ENCODE peak calls at places on chromosomes 16 and 17, in seven cellular contexts. C is adrenal gland, G is dorsolateral prefrontal cortex, S is foreskin fibroblast, U is AG09319, N is spleen, O is omental fat pad. H is an unnamed sample.
A peak's percentile ranks its signal among the peaks of the same experiment; 100 is the strongest.

GRCh38 chr16:28063611-28064061 is at the start of gene GSG1L:
- DNase-seq in C (no peak), G (no peak), S (no peak), U (no peak), N (peak; percentile 59), O (no peak), H (peak; percentile 26)

GRCh38 chr16:78137782-78138616 is 38.5 kb downstream of the WWOX start:
- DNase-seq in C (no peak), G (no peak), S (no peak), U (no peak), N (no peak), O (no peak), H (no peak)

GRCh38 chr16:9297437-9298113 is 206.1 kb downstream of the HAPSTR1 start:
- DNase-seq in C (peak; percentile 60), G (no peak), S (no peak), U (no peak), N (no peak), O (no peak), H (peak; percentile 53)

GRCh38 chr17:67289174-67289876 is 44.3 kb upstream of the HELZ start:
- DNase-seq in C (peak; percentile 85), G (peak; percentile 75), S (peak; percentile 72), U (peak; percentile 29), N (peak; percentile 84), O (no peak), H (no peak)

GRCh38 chr16:22099256-22099975 is 7.1 kb downstream of the VWA3A start:
- DNase-seq in C (no peak), G (no peak), S (no peak), U (no peak), N (no peak), O (no peak), H (no peak)

GRCh38 chr17:4934173-4934979 is 2.3 kb downstream of the GP1BA start:
- DNase-seq in C (no peak), G (peak; percentile 26), S (peak; percentile 68), U (no peak), N (no peak), O (no peak), H (peak; percentile 67)

GRCh38 chr16:24850289-24850931 is 4.6 kb downstream of the SLC5A11 start:
- DNase-seq in C (no peak), G (no peak), S (peak; percentile 64), U (no peak), N (no peak), O (no peak), H (peak; percentile 29)

GRCh38 chr16:68528686-68529379 is 10.3 kb upstream of the ZFP90 start:
- DNase-seq in C (peak; percentile 82), G (peak; percentile 89), S (peak; percentile 92), U (peak; percentile 48), N (peak; percentile 96), O (peak; percentile 58), H (peak; percentile 91)

GRCh38 chr16:75957870-75958269 is 231.6 kb upstream of the CPHXL start:
- DNase-seq in C (no peak), G (no peak), S (no peak), U (no peak), N (no peak), O (no peak), H (no peak)

GRCh38 chr17:82014971-82015310 is 7.7 kb downstream of the CENPX start:
- DNase-seq in C (no peak), G (no peak), S (no peak), U (no peak), N (no peak), O (no peak), H (no peak)

GRCh38 chr16:57258226-57258909 is 13.3 kb downstream of the ARL2BP start:
- DNase-seq in C (no peak), G (no peak), S (no peak), U (no peak), N (peak; percentile 54), O (peak; percentile 16), H (no peak)

GRCh38 chr17:69012895-69013805 is 47.6 kb downstream of the ABCA9 start:
- DNase-seq in C (no peak), G (no peak), S (peak; percentile 69), U (no peak), N (no peak), O (no peak), H (no peak)

GRCh38 chr16:10970065-10970464 is 25.7 kb downstream of the CLEC16A start:
- DNase-seq in C (no peak), G (no peak), S (no peak), U (no peak), N (no peak), O (no peak), H (no peak)

GRCh38 chr16:53960954-53961616 is 257.1 kb downstream of the FTO start:
- DNase-seq in C (no peak), G (no peak), S (no peak), U (no peak), N (no peak), O (no peak), H (no peak)

GRCh38 chr16:17304124-17304813 is 166.5 kb downstream of the XYLT1 start:
- DNase-seq in C (no peak), G (no peak), S (no peak), U (no peak), N (no peak), O (no peak), H (peak; percentile 72)

GRCh38 chr16:24873028-24873427 is 27.3 kb downstream of the SLC5A11 start:
- DNase-seq in C (no peak), G (no peak), S (no peak), U (no peak), N (no peak), O (no peak), H (no peak)

GRCh38 chr16:85137323-85138072 is 25.2 kb upstream of the CIBAR2 start:
- DNase-seq in C (peak; percentile 98), G (peak; percentile 60), S (peak; percentile 98), U (peak; percentile 88), N (peak; percentile 92), O (peak; percentile 75), H (peak; percentile 71)

GRCh38 chr17:43878260-43879082 is 28.9 kb downstream of the MPP2 start:
- DNase-seq in C (peak; percentile 86), G (peak; percentile 76), S (peak; percentile 94), U (peak; percentile 79), N (peak; percentile 90), O (peak; percentile 70), H (peak; percentile 93)

GRCh38 chr17:73650147-73650546 is 5.9 kb upstream of the SDK2 start:
- DNase-seq in C (no peak), G (no peak), S (no peak), U (no peak), N (no peak), O (no peak), H (no peak)
- TF ChIP-seq CTCF in C (peak; percentile 17), G (peak; percentile 58), S (no peak), U (no peak), N (peak; percentile 16), O (no peak), H (no peak)

GRCh38 chr17:54967621-54968258 is 714 bp downstream of the COX11 start:
- DNase-seq in C (no peak), G (no peak), S (peak; percentile 72), U (no peak), N (no peak), O (no peak), H (peak; percentile 23)
- TF ChIP-seq CTCF in C (no peak), G (no peak), S (peak; percentile 57), U (peak; percentile 48), N (no peak), O (no peak), H (no peak)

DNA sequence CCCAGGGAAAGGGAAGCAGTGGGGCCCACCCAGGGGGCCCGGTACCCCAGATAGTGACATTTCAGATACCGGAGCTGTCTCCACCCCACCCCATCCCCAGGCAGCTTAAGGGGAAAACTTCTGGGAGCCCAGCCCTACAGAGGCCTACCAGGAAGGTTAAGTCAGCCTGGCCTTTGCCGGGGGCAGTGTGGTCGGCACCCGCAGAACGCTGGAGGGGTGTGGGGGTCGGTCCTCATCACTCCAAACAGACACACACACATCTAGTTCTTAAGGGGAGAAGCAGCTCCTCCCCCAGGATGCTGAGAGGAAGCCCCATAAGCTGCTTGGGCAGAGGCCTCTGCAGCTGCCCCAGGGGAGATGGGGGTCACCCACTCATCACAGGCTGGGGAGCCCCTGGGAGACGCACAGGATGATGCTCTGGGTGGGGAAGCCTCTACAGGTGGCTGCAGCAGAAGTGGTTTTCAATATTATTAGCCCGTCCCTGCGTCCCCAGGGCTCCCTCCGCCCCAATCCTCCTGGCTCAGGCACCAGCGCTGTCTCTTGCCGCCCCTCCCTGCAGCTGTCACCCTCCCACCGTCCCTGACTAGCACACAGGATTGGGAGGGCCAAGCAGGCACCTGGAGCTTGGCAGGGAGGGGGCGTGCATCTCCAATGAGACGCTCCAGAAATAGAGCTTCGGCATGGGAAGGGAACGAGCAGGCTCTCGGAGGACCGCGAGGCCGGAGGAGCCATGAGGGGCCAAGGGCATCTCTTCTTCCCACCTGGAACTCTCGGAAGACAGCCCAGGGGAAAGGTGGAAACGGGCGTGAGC is 1.4 kb upstream of the ABR start:
- DNase-seq in C (no peak), G (no peak), S (no peak), U (no peak), N (peak; percentile 89), O (no peak), H (no peak)
- TF ChIP-seq CTCF in C (no peak), G (no peak), S (no peak), U (no peak), N (no peak), O (no peak), H (no peak)

GRCh38 chr17:32274643-32275042 is 9.0 kb downstream of the RHBDL3 start:
- DNase-seq in C (no peak), G (no peak), S (no peak), U (no peak), N (no peak), O (no peak), H (no peak)

GRCh38 chr17:32277284-32277683 is 11.7 kb downstream of the RHBDL3 start:
- DNase-seq in C (peak; percentile 76), G (no peak), S (peak; percentile 73), U (no peak), N (no peak), O (no peak), H (no peak)

GRCh38 chr17:32276217-32276616 is 10.6 kb downstream of the RHBDL3 start:
- DNase-seq in C (no peak), G (no peak), S (no peak), U (no peak), N (no peak), O (no peak), H (no peak)

GRCh38 chr17:32274101-32274500 is 8.5 kb downstream of the RHBDL3 start:
- DNase-seq in C (no peak), G (no peak), S (no peak), U (no peak), N (no peak), O (no peak), H (no peak)

DNA sequence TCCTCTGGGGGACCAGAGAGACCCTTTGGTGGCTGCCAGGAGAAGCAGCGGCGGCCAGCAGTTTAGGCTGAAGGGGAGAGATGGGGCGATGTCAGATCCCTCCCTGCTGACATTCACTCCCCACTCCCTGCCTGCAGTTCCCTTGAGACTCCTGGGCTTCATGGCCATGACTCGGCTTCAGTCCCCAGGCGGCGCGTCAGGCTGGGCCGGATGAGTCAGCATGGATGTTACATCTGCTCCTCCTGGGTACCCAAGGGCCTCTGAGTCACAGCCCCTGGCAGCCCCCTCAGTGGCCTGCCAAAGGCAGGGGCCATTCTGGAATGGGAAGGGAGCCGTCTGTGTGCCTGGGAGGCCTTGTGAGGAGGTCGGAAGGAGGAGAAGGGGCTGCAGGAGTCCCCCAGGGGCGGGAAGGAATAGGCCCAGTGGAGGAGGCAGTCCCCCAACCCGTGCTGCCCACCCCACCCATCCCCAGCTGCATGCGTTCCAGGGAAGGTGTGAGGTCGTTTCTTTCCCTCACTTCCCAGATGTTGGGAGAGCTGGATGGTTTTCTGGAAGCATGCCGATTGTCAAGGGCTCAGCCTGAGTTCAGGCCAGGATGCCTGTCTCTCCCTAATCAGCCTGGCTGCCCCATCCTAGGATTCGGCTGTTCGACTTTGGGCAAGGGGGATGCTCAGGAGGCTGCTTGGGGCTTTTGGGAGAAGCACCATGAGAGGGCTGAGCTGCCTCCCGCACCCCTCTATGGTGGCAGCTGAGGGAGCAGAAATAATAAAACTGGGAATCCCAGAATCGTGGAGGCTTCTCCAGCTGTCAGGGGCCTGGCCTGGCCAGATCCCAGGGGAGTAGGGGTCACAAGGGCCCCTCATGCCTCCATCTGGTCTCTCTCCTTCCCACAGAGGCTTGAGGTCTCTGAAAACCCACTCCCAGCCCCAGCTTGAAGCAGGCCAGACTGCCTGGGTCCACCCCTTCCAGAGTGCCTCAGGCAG is 9.7 kb downstream of the RHBDL3 start:
- DNase-seq in C (peak; percentile 96), G (no peak), S (peak; percentile 94), U (no peak), N (no peak), O (no peak), H (peak; percentile 28)
- TF ChIP-seq CTCF in C (no peak), G (no peak), S (no peak), U (no peak), N (no peak), O (no peak), H (no peak)

H was measured in Calu3.